ENCODE peak calls at places on chromosomes 7 and 10, in five cellular contexts. D, A, T, R and B are unnamed samples. For H3K9me3, the result is how much of the 10 kb centered on the place peaks cover.

GRCh38 chr7:15215611-15216010 is 313.1 kb upstream of the DGKB start:
- DNase-seq in D (no peak), A (no peak), T (no peak), R (no peak), B (no peak)

GRCh38 chr10:3068968-3069737 is 1.8 kb downstream of the PFKP start:
- DNase-seq in D (no peak), A (no peak), T (peak), R (no peak), B (no peak)

GRCh38 chr7:151818674-151819519 is 58.0 kb downstream of the PRKAG2 start:
- DNase-seq in D (peak), A (peak), T (no peak), R (no peak), B (no peak)

GRCh38 chr7:117019786-117020604 is 66.7 kb downstream of the ST7 start:
- DNase-seq in D (no peak), A (no peak), T (no peak), R (peak), B (no peak)

GRCh38 chr7:23471090-23471859 is 984 bp upstream of the IGF2BP3 start:
- DNase-seq in D (peak), A (no peak), T (no peak), R (no peak), B (no peak)

GRCh38 chr10:122181055-122181732 is 89.9 kb upstream of the BTBD16 start:
- DNase-seq in D (peak), A (no peak), T (no peak), R (no peak), B (no peak)

GRCh38 chr7:28688651-28689050 is 269.5 kb downstream of the TRIL start:
- DNase-seq in D (no peak), A (no peak), T (no peak), R (no peak), B (no peak)

GRCh38 chr10:100185364-100186252 is at the start of gene ERLIN1:
- DNase-seq in D (peak), A (peak), T (peak), R (peak), B (peak)

GRCh38 chr7:147279951-147280350 is 1163.3 kb downstream of the CNTNAP2 start:
- DNase-seq in D (no peak), A (no peak), T (no peak), R (no peak), B (no peak)

GRCh38 chr10:69348824-69349541 is 67.7 kb downstream of the TACR2 start:
- DNase-seq in D (peak), A (no peak), T (no peak), R (peak), B (no peak)

GRCh38 chr10:117627561-117627960 is 85.0 kb downstream of the EMX2 start:
- DNase-seq in D (no peak), A (no peak), T (no peak), R (no peak), B (no peak)

DNA sequence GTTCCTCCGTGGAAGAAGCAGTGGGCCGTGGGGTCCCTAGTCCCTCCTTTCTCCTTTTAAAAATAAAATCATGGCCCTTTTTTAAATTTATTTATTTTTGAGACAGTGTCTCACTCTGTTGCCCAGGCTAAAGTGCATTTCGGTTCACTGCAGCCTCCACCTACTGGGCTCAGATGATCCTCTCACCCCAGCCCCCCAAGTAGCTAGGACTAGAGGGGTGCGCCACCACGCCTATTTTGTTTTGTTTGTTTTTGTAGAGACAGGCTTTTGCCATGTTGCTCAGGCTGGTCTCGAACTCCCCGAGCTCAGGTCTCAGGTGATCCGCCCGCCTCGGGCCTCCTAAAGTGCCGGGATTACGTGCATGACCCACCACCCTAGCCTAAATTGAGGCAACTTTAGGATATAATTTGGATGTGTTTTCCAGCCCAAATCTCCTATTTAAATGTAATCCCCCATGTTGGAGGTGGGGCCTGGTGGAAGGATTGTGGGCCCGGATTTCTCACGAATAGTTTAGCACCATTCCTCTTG is 796 bp downstream of the ZNF736 start:
- DNase-seq in D (no peak), A (no peak), T (no peak), R (no peak), B (no peak)
- H3K9me3 ChIP-seq in D (under half), A (under half), T (under half), R (under half), B (under half)

GRCh38 chr7:6691103-6691502 is 15.6 kb downstream of the ZNF12 start:
- DNase-seq in D (no peak), A (no peak), T (no peak), R (no peak), B (no peak)
- H3K9me3 ChIP-seq in D (half or more), A (half or more), T (half or more), R (half or more), B (under half)

DNA sequence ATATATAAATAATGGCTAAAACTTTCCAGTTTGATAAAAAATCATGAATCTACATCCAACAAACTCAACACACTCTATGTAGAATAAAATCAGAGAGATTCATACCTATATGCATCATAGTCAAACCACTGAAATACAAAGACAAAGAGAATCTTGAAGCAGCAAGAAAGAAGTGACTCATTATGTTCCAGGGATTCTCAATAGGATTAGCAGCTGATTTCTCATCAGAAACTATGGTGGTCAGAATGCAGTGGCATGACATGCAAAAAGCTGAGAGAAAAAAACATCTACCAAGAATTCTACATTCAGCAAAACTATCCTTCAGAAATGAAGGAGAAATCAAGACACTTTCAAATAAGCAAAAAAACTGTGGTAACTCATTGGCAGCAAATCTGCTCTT is 187.4 kb downstream of the RNLS start:
- DNase-seq in D (no peak), A (no peak), T (no peak), R (no peak), B (no peak)
- H3K9me3 ChIP-seq in D (under half), A (under half), T (under half), R (under half), B (under half)

GRCh38 chr10:1410469-1411395 is 326.6 kb downstream of the ADARB2 start:
- DNase-seq in D (no peak), A (no peak), T (no peak), R (no peak), B (no peak)
- H3K9me3 ChIP-seq in D (under half), A (under half), T (under half), R (under half), B (under half)

DNA sequence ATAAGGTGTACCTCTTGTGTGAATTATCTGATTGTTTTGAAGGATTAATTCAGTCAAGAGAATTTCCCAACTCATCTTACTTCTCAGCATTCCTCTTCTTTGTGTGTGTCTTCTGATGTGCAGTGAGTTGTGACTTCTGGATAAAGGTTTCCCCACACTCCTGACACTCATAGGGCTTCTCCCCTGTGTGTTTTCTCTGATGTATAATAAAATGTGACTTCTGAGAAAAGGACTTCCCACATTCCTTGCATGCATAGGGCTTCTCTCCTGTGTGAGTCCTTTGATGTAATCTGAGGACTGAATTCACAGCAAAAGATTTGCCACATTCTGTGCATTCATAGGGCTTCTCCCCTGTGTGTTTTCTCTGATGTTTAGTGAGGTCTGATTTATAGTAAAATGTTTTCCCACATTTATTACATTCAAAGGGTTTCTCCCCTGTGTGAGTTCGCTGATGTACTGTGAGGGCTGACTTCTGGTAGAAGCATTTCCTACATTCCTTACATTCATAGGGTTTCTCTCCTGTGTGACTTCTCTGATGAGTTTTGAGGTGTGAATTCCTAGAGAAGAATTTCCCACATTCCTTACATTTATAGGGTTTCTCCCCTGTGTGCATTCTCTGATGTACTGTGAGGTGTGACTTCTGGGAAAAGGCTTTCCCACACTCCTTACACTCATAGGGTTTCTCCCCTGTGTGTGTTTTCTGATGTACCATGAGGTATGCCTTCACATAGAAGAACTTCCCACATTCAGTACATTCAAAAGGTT is 24.2 kb downstream of the ZNF25 start:
- DNase-seq in D (peak), A (no peak), T (no peak), R (no peak), B (no peak)
- H3K9me3 ChIP-seq in D (under half), A (under half), T (under half), R (under half), B (under half)

GRCh38 chr10:130714700-130715467 is 578.7 kb downstream of the GLRX3 start:
- DNase-seq in D (no peak), A (no peak), T (no peak), R (no peak), B (no peak)
- H3K9me3 ChIP-seq in D (under half), A (under half), T (under half), R (under half), B (under half)